ENCODE peak calls at places on chromosomes 7 and 10, in four cellular contexts. One of them, this sample, is unnamed.

GRCh38 chr7:150371996-150372270 is 3.3 kb downstream of the REPIN1 start:
- DNase-seq in transverse colon: no peak
- DNase-seq in HCT116: no peak
- DNase-seq in SK-N-SH: no peak
- DNase-seq in this sample: no peak

GRCh38 chr7:41029072-41029492 is 673.8 kb downstream of the INHBA start:
- DNase-seq in transverse colon: no peak
- DNase-seq in HCT116: peak; percentile 41
- DNase-seq in SK-N-SH: no peak
- DNase-seq in this sample: no peak

GRCh38 chr7:5567810-5568209 is 144.2 kb upstream of the TNRC18 start:
- DNase-seq in transverse colon: no peak
- DNase-seq in HCT116: no peak
- DNase-seq in SK-N-SH: peak; percentile 25
- DNase-seq in this sample: no peak

GRCh38 chr7:24134535-24134934 is 149.5 kb upstream of the NPY start:
- DNase-seq in transverse colon: no peak
- DNase-seq in HCT116: no peak
- DNase-seq in SK-N-SH: no peak
- DNase-seq in this sample: no peak

GRCh38 chr7:111255576-111255975 is 164.6 kb downstream of the LRRN3 start:
- DNase-seq in transverse colon: no peak
- DNase-seq in HCT116: no peak
- DNase-seq in SK-N-SH: no peak
- DNase-seq in this sample: no peak

GRCh38 chr7:36127075-36127740 is 25.8 kb upstream of the EEPD1 start:
- DNase-seq in transverse colon: no peak
- DNase-seq in HCT116: no peak
- DNase-seq in SK-N-SH: no peak
- DNase-seq in this sample: no peak

GRCh38 chr10:13650961-13651360 is 64.2 kb downstream of the PRPF18 start:
- DNase-seq in transverse colon: no peak
- DNase-seq in HCT116: no peak
- DNase-seq in SK-N-SH: peak; percentile 43
- DNase-seq in this sample: no peak

GRCh38 chr7:148395292-148395691 is 195.3 kb upstream of the C7orf33 start:
- DNase-seq in transverse colon: no peak
- DNase-seq in HCT116: no peak
- DNase-seq in SK-N-SH: no peak
- DNase-seq in this sample: no peak

GRCh38 chr10:94991243-94991888 is 52.9 kb downstream of the CYP2C9 start:
- DNase-seq in transverse colon: no peak
- DNase-seq in HCT116: peak; percentile 37
- DNase-seq in SK-N-SH: no peak
- DNase-seq in this sample: no peak

GRCh38 chr7:16951483-16952080 is 69.8 kb upstream of the AGR3 start:
- DNase-seq in transverse colon: no peak
- DNase-seq in HCT116: no peak
- DNase-seq in SK-N-SH: no peak
- DNase-seq in this sample: no peak

GRCh38 chr10:131998050-131998844 is 16.5 kb upstream of the BNIP3 start:
- DNase-seq in transverse colon: no peak
- DNase-seq in HCT116: no peak
- DNase-seq in SK-N-SH: no peak
- DNase-seq in this sample: peak; percentile 40

GRCh38 chr10:131996508-131997365 is 15.0 kb upstream of the BNIP3 start:
- DNase-seq in transverse colon: no peak
- DNase-seq in HCT116: no peak
- DNase-seq in SK-N-SH: no peak
- DNase-seq in this sample: peak; percentile 62

GRCh38 chr10:131998845-131999681 is 17.3 kb upstream of the BNIP3 start:
- DNase-seq in transverse colon: no peak
- DNase-seq in HCT116: no peak
- DNase-seq in SK-N-SH: no peak
- DNase-seq in this sample: peak; percentile 64

GRCh38 chr10:131994435-131994834 is 12.7 kb upstream of the BNIP3 start:
- DNase-seq in transverse colon: no peak
- DNase-seq in HCT116: no peak
- DNase-seq in SK-N-SH: no peak
- DNase-seq in this sample: peak; percentile 25

DNA sequence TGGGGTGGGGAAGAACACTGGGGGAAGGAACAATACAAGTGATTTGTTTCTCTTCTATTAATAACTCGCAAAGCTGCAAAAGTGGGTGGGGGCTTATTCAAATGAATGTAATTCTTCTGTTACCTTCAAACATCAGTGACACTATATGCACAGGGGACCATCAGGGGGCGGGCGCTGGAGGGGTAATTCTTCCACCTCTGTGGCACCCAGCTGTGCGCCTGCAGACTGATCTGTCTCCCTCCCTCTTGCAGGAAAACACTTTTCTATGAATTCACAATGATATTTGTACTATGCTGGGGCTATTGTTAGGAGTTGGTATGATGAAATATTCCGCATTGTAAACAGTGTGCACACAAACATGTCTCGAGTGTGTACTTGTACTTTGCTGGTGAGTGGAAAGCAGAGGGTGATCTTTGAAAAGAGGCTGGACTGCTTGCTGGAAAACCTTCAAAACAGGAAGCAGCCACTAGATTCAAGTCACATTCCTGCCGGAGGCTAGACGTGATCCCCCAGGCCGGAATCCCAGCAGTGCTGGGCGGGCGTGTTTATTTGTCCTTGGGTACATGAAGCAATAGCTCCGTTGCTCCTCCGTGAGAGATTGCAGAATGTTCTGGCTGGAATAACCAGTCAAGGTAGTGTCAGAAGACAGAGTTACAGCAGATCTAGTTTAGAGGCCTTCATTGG is 15.8 kb upstream of the BNIP3 start:
- DNase-seq in transverse colon: peak; percentile 65
- DNase-seq in HCT116: no peak
- DNase-seq in SK-N-SH: no peak
- DNase-seq in this sample: peak; percentile 82
- TF ChIP-seq POLR2AphosphoS5 in transverse colon: peak; percentile 63
- TF ChIP-seq POLR2AphosphoS5 in HCT116: no peak
- TF ChIP-seq POLR2AphosphoS5 in SK-N-SH: no peak
- TF ChIP-seq POLR2AphosphoS5 in this sample: no peak

DNA sequence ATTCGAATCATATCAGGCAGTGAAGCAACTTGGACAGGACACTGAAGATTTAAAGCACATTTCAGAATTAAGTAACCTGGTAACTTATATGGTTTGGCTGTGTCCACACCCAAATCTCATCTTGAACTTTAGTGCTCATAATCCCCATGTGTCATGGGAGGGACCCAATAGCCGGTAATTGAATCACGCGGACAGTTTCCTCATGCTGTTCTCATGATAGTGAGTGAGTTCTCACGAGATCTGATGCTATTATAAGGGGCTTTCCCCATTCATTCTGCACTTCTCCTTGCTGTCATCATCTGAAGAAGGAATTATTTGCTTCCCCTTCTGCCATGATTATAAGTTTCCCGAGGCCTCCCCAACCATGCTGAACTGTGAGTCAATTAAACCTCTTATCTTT is 83.2 kb upstream of the COL1A2 start:
- DNase-seq in transverse colon: no peak
- DNase-seq in HCT116: no peak
- DNase-seq in SK-N-SH: no peak
- DNase-seq in this sample: no peak
- H3K4me3 ChIP-seq in transverse colon: no peak overlapping the region
- H3K4me3 ChIP-seq in HCT116: no peak overlapping the region
- H3K4me3 ChIP-seq in SK-N-SH: no peak overlapping the region
- H3K4me3 ChIP-seq in this sample: no peak overlapping the region

DNA sequence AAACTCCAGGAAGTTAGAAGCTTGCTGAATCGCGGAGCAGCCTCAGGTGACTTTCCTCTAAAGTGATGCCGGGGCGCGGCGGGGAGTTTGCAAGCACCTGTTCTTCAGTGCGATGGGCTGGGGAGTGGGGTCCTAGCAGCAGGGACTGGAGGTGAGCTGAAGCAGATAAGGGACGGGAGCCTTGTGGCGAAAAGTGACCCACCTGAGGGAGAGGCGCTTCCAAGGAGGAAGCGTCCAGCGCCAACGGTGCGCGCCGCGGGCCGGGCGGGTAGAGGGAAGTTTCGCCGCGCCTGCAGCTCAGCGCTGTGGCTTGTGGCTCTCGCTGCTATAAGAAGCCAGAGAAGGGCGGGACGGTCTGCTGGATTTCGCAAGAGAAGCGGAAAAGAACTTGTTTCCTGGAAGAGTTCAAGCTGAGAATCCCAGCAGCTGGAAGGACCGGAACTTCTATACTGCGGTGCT is at the start of gene STEAP4:
- DNase-seq in transverse colon: peak; percentile 83
- DNase-seq in HCT116: peak; percentile 19
- DNase-seq in SK-N-SH: no peak
- DNase-seq in this sample: peak; percentile 93
- TF ChIP-seq POLR2AphosphoS5 in transverse colon: peak; percentile 55
- TF ChIP-seq POLR2AphosphoS5 in HCT116: no peak
- TF ChIP-seq POLR2AphosphoS5 in SK-N-SH: no peak
- TF ChIP-seq POLR2AphosphoS5 in this sample: peak; percentile 53

GRCh38 chr10:88901206-88901605 is 21.2 kb downstream of the STAMBPL1 start:
- DNase-seq in transverse colon: no peak
- DNase-seq in HCT116: no peak
- DNase-seq in SK-N-SH: no peak
- DNase-seq in this sample: no peak

GRCh38 chr10:88901610-88902327 is 21.7 kb downstream of the STAMBPL1 start:
- DNase-seq in transverse colon: no peak
- DNase-seq in HCT116: no peak
- DNase-seq in SK-N-SH: no peak
- DNase-seq in this sample: no peak

GRCh38 chr10:88899886-88900285 is 19.8 kb downstream of the STAMBPL1 start:
- DNase-seq in transverse colon: no peak
- DNase-seq in HCT116: no peak
- DNase-seq in SK-N-SH: no peak
- DNase-seq in this sample: no peak

GRCh38 chr10:88903715-88904114 is 23.7 kb downstream of the STAMBPL1 start:
- DNase-seq in transverse colon: peak; percentile 48
- DNase-seq in HCT116: no peak
- DNase-seq in SK-N-SH: no peak
- DNase-seq in this sample: no peak

DNA sequence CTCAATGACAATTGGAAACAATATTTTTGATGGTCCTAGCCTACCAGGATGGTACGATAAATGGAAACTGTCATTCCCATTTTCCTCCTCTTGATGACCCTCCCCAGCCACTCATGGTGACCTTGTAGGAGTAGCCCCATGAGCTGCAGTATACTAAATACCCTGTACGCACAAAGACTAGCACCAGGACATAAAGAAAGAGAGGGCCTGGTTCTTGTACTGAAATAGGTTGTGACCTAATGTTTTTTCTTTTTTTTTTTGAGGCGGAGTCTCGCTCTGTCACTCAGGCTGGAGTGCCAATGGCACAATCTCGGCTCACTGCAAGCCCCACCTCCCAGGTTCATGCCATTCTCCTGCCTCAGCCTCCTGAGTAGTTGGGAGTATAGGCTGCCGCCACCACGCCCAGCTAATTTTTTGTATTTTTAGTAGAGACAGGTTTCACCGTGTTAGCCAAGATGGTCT is 22.3 kb downstream of the STAMBPL1 start:
- DNase-seq in transverse colon: no peak
- DNase-seq in HCT116: no peak
- DNase-seq in SK-N-SH: no peak
- DNase-seq in this sample: no peak
- H3K4me3 ChIP-seq in transverse colon: no peak overlapping the region
- H3K4me3 ChIP-seq in HCT116: no peak overlapping the region
- H3K4me3 ChIP-seq in SK-N-SH: no peak overlapping the region
- H3K4me3 ChIP-seq in this sample: no peak overlapping the region

GRCh38 chr10:91219371-91220193 is 881 bp upstream of the PCGF5 start:
- DNase-seq in transverse colon: no peak
- DNase-seq in HCT116: no peak
- DNase-seq in SK-N-SH: no peak
- DNase-seq in this sample: no peak

GRCh38 chr10:91215384-91215783 is 5.1 kb upstream of the PCGF5 start:
- DNase-seq in transverse colon: no peak
- DNase-seq in HCT116: no peak
- DNase-seq in SK-N-SH: no peak
- DNase-seq in this sample: no peak

GRCh38 chr10:91214906-91215305 is 5.6 kb upstream of the PCGF5 start:
- DNase-seq in transverse colon: no peak
- DNase-seq in HCT116: no peak
- DNase-seq in SK-N-SH: no peak
- DNase-seq in this sample: no peak

GRCh38 chr10:91220954-91221696 is 662 bp downstream of the PCGF5 start:
- DNase-seq in transverse colon: peak; percentile 41
- DNase-seq in HCT116: no peak
- DNase-seq in SK-N-SH: no peak
- DNase-seq in this sample: no peak

GRCh38 chr10:91220194-91220953 is at the start of gene PCGF5:
- DNase-seq in transverse colon: peak; percentile 95
- DNase-seq in HCT116: peak; percentile 53
- DNase-seq in SK-N-SH: peak; percentile 96
- DNase-seq in this sample: peak; percentile 99
- TF ChIP-seq POLR2AphosphoS5 in transverse colon: peak; percentile 72
- TF ChIP-seq POLR2AphosphoS5 in HCT116: peak; percentile 74
- TF ChIP-seq POLR2AphosphoS5 in SK-N-SH: peak; percentile 68
- TF ChIP-seq POLR2AphosphoS5 in this sample: peak; percentile 94

GRCh38 chr10:131310904-131311660 is 439 bp downstream of the TCERG1L start:
- DNase-seq in transverse colon: no peak
- DNase-seq in HCT116: no peak
- DNase-seq in SK-N-SH: no peak
- DNase-seq in this sample: peak; percentile 74

GRCh38 chr10:131313377-131313776 is 1.9 kb upstream of the TCERG1L start:
- DNase-seq in transverse colon: no peak
- DNase-seq in HCT116: no peak
- DNase-seq in SK-N-SH: no peak
- DNase-seq in this sample: no peak

GRCh38 chr10:131311661-131312260 is at the start of gene TCERG1L:
- DNase-seq in transverse colon: no peak
- DNase-seq in HCT116: no peak
- DNase-seq in SK-N-SH: peak; percentile 88
- DNase-seq in this sample: peak; percentile 72

GRCh38 chr10:131314148-131314547 is 2.6 kb upstream of the TCERG1L start:
- DNase-seq in transverse colon: no peak
- DNase-seq in HCT116: no peak
- DNase-seq in SK-N-SH: no peak
- DNase-seq in this sample: no peak

DNA sequence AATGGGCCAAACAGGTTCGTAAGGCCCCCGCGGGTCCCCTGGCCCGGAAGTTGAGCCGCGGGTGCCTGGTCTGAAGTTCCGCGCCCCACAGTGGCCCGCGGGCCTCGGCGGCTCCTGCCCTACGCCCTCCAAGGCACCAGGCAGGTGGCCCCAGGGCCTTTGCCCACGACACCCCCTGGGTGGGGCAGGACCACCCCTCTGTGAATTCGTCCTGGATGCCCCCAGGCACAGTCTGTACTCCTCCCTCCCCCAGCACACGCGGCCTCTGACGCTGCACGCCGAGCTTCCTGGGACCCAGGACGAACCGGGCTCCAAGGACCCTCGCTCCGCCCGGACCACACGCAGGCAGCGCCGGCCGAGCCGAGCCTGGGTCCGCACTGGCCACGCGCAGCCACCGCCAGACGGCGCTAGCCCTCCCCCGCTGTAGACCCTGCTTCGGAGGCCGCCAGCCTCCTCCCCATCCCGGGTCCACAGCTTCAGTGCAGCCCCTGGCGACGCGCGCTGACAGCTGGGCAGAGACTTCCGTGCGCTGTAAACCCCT is 810 bp upstream of the TCERG1L start:
- DNase-seq in transverse colon: no peak
- DNase-seq in HCT116: no peak
- DNase-seq in SK-N-SH: peak; percentile 86
- DNase-seq in this sample: peak; percentile 74
- H3K4me3 ChIP-seq in transverse colon: no peak overlapping the region
- H3K4me3 ChIP-seq in HCT116: no peak overlapping the region
- H3K4me3 ChIP-seq in SK-N-SH: no peak overlapping the region
- H3K4me3 ChIP-seq in this sample: peak overlapping the region; percentile 24

GRCh38 chr10:78972947-78973900 is 95.5 kb upstream of the ZMIZ1 start:
- DNase-seq in transverse colon: peak; percentile 79
- DNase-seq in HCT116: peak; percentile 84
- DNase-seq in SK-N-SH: peak; percentile 92
- DNase-seq in this sample: peak; percentile 89
- TF ChIP-seq POLR2AphosphoS5 in transverse colon: peak; percentile 80
- TF ChIP-seq POLR2AphosphoS5 in HCT116: peak; percentile 57
- TF ChIP-seq POLR2AphosphoS5 in SK-N-SH: no peak
- TF ChIP-seq POLR2AphosphoS5 in this sample: peak; percentile 79

This sample was measured in spleen.